ENCODE peak calls at places on chromosomes 6 and 20, in seven cellular contexts. D is KBM-7, Q is PC-9, F is HT-29, M is GM12865, Z is activated gamma-delta T cell treated with Interleukin-2 at 50 U/mL for 16 hours, X is mesothelial cell of epicardium. W is an unnamed sample.

GRCh38 chr20:23119456-23120216 is 33.5 kb upstream of the CD93 start:
- DNase-seq in Q (no peak), D (no peak), M (no peak), F (no peak), X (no peak), Z (no peak), W (no peak)

GRCh38 chr6:46684771-46685170 is 2.9 kb upstream of the TDRD6 start:
- DNase-seq in M (no peak), Z (no peak), Q (peak; percentile 60), X (no peak), F (no peak), D (no peak), W (no peak)

GRCh38 chr20:51366155-51366886 is 176.2 kb downstream of the NFATC2 start:
- DNase-seq in X (no peak), D (no peak), M (peak; percentile 41), F (no peak), Q (peak; percentile 90), Z (no peak), W (no peak)

GRCh38 chr6:154039231-154039842 is at the start of gene OPRM1:
- DNase-seq in F (no peak), M (peak; percentile 22), Z (peak; percentile 7), X (peak; percentile 67), Q (no peak), D (peak; percentile 4), W (no peak)

GRCh38 chr6:2197177-2197671 is 48.2 kb downstream of the GMDS start:
- DNase-seq in D (no peak), Z (no peak), F (no peak), M (no peak), X (no peak), Q (no peak), W (no peak)

GRCh38 chr6:151677427-151677826 is 130.1 kb upstream of the ESR1 start:
- DNase-seq in M (no peak), Q (no peak), Z (no peak), F (no peak), X (no peak), D (no peak), W (no peak)

GRCh38 chr6:103079867-103080266 is 1686.4 kb downstream of the GRIK2 start:
- DNase-seq in D (no peak), M (peak; percentile 0), Z (no peak), F (no peak), X (no peak), Q (no peak), W (peak; percentile 4)

GRCh38 chr20:44083220-44083933 is 103.6 kb downstream of the JPH2 start:
- DNase-seq in X (no peak), Q (peak; percentile 86), Z (no peak), M (no peak), D (no peak), F (no peak), W (no peak)

GRCh38 chr20:41098703-41099250 is 38.6 kb upstream of the PLCG1 start:
- DNase-seq in Z (no peak), F (no peak), Q (no peak), M (no peak), D (no peak), X (no peak), W (no peak)

GRCh38 chr6:5379647-5380242 is 118.4 kb downstream of the FARS2 start:
- DNase-seq in M (peak; percentile 78), Q (no peak), F (peak; percentile 43), X (no peak), D (peak; percentile 72), Z (no peak), W (peak; percentile 25)

GRCh38 chr20:54172856-54173652 is 732 bp downstream of the CYP24A1 start:
- DNase-seq in Q (no peak), Z (peak; percentile 36), F (peak; percentile 62), X (no peak), D (no peak), M (no peak), W (no peak)

W was measured in GM12878.